ENCODE peak calls at places on chromosomes 2 and 18, in five cellular contexts. P is naive thymus-derived CD8-positive, alpha-beta T cell; Y is brain microvascular endothelial cell; W is activated CD4-positive, alpha-beta T cell treated with anti-CD3 and anti-CD28 coated beads, Interleukin-2, amount 50 U/mL, for 1 hour; V is stimulated activated CD4-positive, alpha-beta T cell treated with anti-CD3 and anti-CD28 coated beads, Interleukin-2, amount 100 ng/mL, for 48 hours. U is an unnamed sample.

GRCh38 chr18:32974421-32975165 is 201.8 kb upstream of the KLHL14 start:
- DNase-seq in Y (no peak), V (no peak), P (no peak), W (no peak), U (peak; percentile 91)

GRCh38 chr18:56711706-56712445 is 60.7 kb downstream of the WDR7 start:
- DNase-seq in W (no peak), V (no peak), Y (no peak), P (no peak), U (no peak)

GRCh38 chr2:57097855-57098254 is 914.1 kb downstream of the CCDC85A start:
- DNase-seq in Y (no peak), W (no peak), V (no peak), P (no peak), U (no peak)

GRCh38 chr18:48801728-48802542 is 148.8 kb downstream of the SMAD7 start:
- DNase-seq in W (no peak), Y (no peak), V (no peak), P (no peak), U (no peak)

GRCh38 chr2:234414591-234414990 is 82.3 kb downstream of the ARL4C start:
- DNase-seq in P (no peak), W (no peak), V (no peak), Y (no peak), U (no peak)

GRCh38 chr2:239691720-239692119 is 290.9 kb upstream of the HDAC4 start:
- DNase-seq in P (no peak), V (no peak), Y (no peak), W (no peak), U (no peak)

GRCh38 chr2:63520793-63521192 is 67.5 kb downstream of the WDPCP start:
- DNase-seq in P (no peak), Y (no peak), V (no peak), W (no peak), U (no peak)

GRCh38 chr2:231926180-231926741 is at the start of gene NPPC:
- DNase-seq in P (peak; percentile 61), W (peak; percentile 22), Y (peak; percentile 22), V (peak; percentile 70), U (peak; percentile 94)